ENCODE peak calls at places on chromosomes 1 and 21, in nine cellular contexts. N is kidney epithelial cell, H is cardiac muscle cell, Q is Calu3, K is heart right ventricle, U is body of pancreas, R is fibroblast of the aortic adventitia, S is pancreas, X is GM10248. P is an unnamed sample.

GRCh38 chr1:150272379-150272840 is at the start of gene C1orf54:
- DNase-seq in R (peak; percentile 69), U (no peak), X (no peak), Q (no peak), H (peak; percentile 68), K (peak; percentile 68), N (no peak), S (no peak), P (peak; percentile 49)

GRCh38 chr1:220997791-220998190 is 118.5 kb downstream of the HLX start:
- DNase-seq in U (no peak), H (no peak), R (no peak), X (no peak), S (no peak), K (no peak), N (no peak), Q (no peak), P (no peak)

GRCh38 chr21:45262616-45263015 is 25.1 kb downstream of the POFUT2 start:
- DNase-seq in R (no peak), S (peak; percentile 4), N (no peak), K (no peak), U (no peak), Q (no peak), H (no peak), X (no peak), P (no peak)

GRCh38 chr1:17369466-17369865 is 2.5 kb upstream of the PADI6 start:
- DNase-seq in K (no peak), X (no peak), S (no peak), U (no peak), R (no peak), N (peak; percentile 60), H (no peak), Q (no peak), P (no peak)

GRCh38 chr1:50976890-50977574 is 7.0 kb downstream of the CDKN2C start:
- DNase-seq in R (peak; percentile 74), S (no peak), U (no peak), Q (peak; percentile 47), X (peak; percentile 66), K (no peak), N (no peak), H (no peak), P (no peak)

GRCh38 chr1:246160905-246161304 is 346.2 kb downstream of the SMYD3 start:
- DNase-seq in K (no peak), H (no peak), U (no peak), R (no peak), N (no peak), S (no peak), Q (no peak), X (no peak), P (no peak)

GRCh38 chr1:165060285-165060793 is 296.2 kb downstream of the LMX1A start:
- DNase-seq in S (no peak), H (no peak), Q (no peak), K (no peak), X (no peak), R (no peak), U (no peak), N (no peak), P (no peak)

GRCh38 chr1:147545133-147545532 is 3.8 kb downstream of the BCL9 start:
- DNase-seq in S (no peak), R (peak; percentile 69), H (no peak), Q (peak; percentile 82), X (no peak), N (peak; percentile 95), K (no peak), U (peak; percentile 23), P (no peak)

DNA sequence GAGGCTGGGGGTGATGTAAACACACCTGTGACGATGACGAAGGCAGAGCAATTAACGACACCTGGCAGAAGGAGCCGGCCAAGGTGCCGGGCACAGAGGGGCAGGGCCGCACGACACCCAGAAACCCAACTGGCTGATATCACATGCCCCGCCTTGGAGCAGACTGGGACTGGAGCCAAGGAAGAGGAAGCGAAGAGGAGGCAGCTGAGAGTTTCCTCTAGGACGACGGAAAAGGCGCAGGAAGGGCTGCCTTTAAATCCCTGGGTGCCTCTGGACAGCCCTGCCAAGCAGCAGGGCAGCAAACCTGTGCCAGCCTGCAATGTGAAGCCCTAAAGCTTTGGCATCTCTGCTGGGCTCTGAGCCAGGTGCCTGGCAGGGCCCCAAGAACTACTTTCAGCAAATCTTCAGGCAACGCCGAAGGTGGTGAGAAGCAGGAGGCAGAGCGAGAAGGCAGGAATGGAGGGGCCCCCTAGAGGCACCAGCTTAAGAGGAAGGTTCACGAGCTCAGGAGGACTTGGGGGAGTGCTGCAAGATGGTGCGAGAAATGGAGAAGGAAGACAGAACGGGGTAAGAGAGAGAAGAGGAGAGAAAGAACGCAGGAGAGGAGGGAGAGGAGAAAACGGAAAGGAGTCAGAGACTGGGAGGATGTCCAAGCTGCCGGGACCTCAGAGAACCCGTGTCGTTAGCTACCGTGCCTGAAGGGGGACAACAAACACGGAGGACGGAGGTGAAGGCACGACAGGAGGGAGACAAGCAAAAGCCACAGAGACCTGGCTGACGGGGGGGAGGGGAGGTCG is 25.3 kb upstream of the PEF1 start:
- DNase-seq in Q (peak; percentile 83), H (peak; percentile 47), N (peak; percentile 23), U (peak; percentile 95), X (no peak), K (peak; percentile 83), R (peak; percentile 53), S (peak; percentile 93), P (no peak)
- TF ChIP-seq CTCF in Q (peak; percentile 32), H (peak; percentile 31), N (peak; percentile 30), U (no peak), X (no peak), K (no peak), R (no peak), S (no peak), P (no peak)

GRCh38 chr21:38379171-38379570 is 119.1 kb downstream of the ERG start:
- DNase-seq in Q (no peak), K (no peak), S (no peak), R (peak; percentile 13), U (no peak), H (no peak), X (no peak), N (no peak), P (no peak)

GRCh38 chr21:38383411-38384245 is 114.6 kb downstream of the ERG start:
- DNase-seq in R (no peak), K (no peak), Q (no peak), N (no peak), S (no peak), X (no peak), U (no peak), H (no peak), P (no peak)

GRCh38 chr21:38384246-38384576 is 114.1 kb downstream of the ERG start:
- DNase-seq in R (no peak), Q (no peak), S (no peak), H (no peak), U (no peak), X (no peak), K (no peak), N (no peak), P (no peak)

GRCh38 chr21:38377165-38378093 is 120.6 kb downstream of the KCNJ15 start:
- DNase-seq in H (no peak), S (no peak), R (peak; percentile 19), K (no peak), N (no peak), Q (no peak), U (no peak), X (no peak), P (no peak)

DNA sequence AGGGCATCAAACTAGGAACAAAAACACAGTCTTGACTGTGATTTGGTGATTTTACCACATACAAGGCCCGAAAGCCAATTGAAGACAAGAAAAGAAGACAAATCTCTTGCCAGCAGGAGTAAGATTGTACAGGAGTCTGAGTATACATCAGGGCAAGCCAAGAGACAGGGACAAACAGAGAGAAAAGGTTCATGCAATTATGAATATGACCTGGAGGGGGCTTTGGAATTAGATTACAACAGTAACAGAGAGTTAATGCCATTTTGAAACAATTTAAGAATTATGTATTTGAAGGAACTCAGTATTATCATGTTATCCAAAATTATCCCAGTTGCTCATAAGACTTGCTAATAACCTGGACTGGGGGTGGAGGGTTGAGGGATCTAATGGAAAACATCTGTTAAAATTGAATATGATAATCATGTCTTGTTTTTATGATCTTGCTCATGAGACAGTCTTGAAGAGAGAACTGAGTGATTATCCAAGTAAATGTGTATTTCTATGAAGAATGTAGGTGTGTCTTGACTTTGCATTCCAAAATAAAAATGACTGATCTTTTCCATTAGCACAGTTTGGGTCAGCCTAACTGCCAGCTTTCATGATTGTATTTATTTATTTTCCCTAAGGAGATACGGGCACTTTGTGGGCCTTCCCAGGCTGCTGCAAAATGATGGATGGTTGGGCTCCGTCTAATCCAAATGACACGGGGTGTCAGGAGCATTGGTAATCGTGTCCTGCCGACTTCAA is 117.7 kb downstream of the ERG start:
- DNase-seq in X (no peak), S (no peak), R (peak; percentile 72), H (no peak), Q (no peak), U (no peak), N (no peak), K (no peak), P (no peak)
- TF ChIP-seq CTCF in X (no peak), S (no peak), R (peak; percentile 47), H (peak; percentile 48), Q (no peak), U (no peak), N (peak; percentile 19), K (no peak), P (peak; percentile 36)

DNA sequence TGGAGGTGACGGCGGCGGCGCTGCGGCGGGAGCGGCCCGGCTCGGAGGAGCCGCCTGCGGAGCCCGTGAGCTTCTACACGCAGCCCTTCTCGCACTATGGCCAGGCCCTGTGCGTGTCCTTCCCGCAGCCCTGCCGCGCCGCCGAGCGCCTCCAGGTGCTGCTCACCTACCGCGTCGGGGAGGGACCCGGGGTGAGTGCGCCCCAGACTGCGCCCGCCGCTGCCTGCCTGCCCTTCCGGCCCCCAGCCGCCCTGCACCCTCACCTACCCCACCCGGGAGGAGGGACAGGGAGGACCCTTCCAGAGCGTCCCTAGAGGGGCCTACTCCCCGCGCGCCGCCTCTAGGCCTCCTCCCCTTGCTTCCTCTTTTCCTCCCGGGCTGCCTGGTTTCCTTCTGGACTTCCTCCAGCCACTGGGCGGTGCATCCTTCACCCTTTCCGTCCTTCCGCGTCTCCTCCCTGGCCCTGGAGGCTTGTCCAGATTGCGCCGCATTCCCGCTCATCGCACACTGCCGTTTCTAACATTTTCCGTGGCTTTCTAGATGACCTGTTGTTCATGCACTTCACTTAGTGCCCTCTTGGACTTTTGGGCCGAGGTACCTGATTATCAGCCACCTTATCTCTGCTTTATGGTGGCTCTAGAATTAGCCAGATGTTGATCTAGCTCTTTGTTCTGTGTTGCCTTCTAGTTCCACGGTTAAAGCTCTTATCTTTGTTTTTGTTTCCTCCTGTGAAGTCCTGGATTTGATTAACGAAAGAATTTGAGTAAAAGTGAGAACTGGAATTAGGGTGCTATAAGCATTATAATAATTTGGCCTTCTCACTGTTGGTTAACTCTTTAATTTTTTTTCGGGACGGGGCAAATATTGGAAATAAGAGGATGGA is 716 bp downstream of the RNPEP start:
- DNase-seq in S (peak; percentile 62), K (peak; percentile 70), X (peak; percentile 65), U (peak; percentile 73), R (peak; percentile 81), N (no peak), Q (peak; percentile 77), H (peak; percentile 69), P (peak; percentile 69)
- TF ChIP-seq CTCF in S (no peak), K (no peak), X (no peak), U (peak; percentile 29), R (peak; percentile 2), N (peak; percentile 1), Q (peak; percentile 12), H (peak; percentile 24), P (no peak)

DNA sequence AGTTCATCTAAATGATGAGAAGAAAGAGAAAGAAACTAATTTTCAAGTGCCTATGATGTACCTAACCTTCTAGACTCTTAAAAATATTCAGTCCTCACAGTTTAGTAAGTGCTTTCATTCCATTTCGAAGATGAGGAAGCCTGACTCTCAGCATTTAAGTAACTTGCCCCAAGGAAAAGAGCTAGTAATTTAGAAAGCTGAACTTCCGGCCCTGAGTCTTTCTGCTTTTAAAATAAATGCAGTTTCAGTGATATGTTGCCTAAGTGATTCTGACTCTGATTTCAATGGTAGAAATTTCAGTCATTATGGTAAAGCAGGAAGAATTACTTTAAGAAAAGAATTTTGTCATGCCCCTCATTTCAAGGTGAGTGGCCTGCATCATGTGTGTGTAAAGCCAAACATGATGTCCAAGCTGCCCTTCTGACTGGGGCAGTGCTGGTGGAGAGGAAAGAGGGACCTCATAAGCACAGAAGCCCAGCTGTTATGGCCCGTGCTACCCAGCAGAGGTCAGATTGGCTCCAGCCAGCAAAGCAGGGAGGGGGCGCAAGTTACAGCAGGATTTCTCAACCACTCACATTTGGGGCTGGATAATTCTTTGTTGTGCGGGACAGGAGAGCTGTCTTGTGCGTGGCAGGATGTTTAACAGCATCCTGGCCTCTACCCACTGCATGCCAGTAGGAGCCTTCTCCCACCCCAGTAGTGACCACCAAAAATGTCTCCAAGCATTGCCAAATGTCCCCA is 10.7 kb downstream of the ATP1A4 start:
- DNase-seq in H (peak; percentile 71), K (no peak), S (no peak), N (no peak), U (no peak), Q (no peak), X (peak; percentile 41), R (peak; percentile 27), P (no peak)
- TF ChIP-seq CTCF in H (peak; percentile 55), K (peak; percentile 39), S (no peak), N (peak; percentile 34), U (no peak), Q (no peak), X (peak; percentile 46), R (peak; percentile 51), P (no peak)

P was measured in mesothelial cell of epicardium.